ENCODE peak calls at places on chromosomes 12 and 14, in seven cellular contexts. D is lower leg skin, U is NCI-H146, X is germinal center, W is astrocyte of the cerebellum, I is NCI-H774, K is HT1080. C is an unnamed sample.
A peak's percentile ranks its signal among the peaks of the same experiment; 100 is the strongest.

GRCh38 chr12:70154960-70155589 is 88.2 kb upstream of the CNOT2 start:
- DNase-seq in D (no peak), U (no peak), X (no peak), W (no peak), I (peak; percentile 3), K (no peak), C (no peak)

GRCh38 chr12:81726634-81727033 is 32.5 kb downstream of the PPFIA2 start:
- DNase-seq in D (no peak), U (no peak), X (no peak), W (peak; percentile 1), I (no peak), K (no peak), C (no peak)

GRCh38 chr12:41980390-41980789 is 164.3 kb downstream of the GXYLT1 start:
- DNase-seq in D (no peak), U (no peak), X (no peak), W (no peak), I (no peak), K (no peak), C (no peak)

GRCh38 chr14:66038214-66038977 is 447.8 kb upstream of the CCDC196 start:
- DNase-seq in D (peak; percentile 49), U (no peak), X (no peak), W (no peak), I (no peak), K (peak; percentile 90), C (no peak)

GRCh38 chr14:81485372-81485771 is 48.3 kb downstream of the SEL1L start:
- DNase-seq in D (no peak), U (no peak), X (no peak), W (no peak), I (no peak), K (no peak), C (no peak)

GRCh38 chr12:97435153-97435552 is 27.5 kb upstream of the RMST start:
- DNase-seq in D (no peak), U (no peak), X (no peak), W (no peak), I (no peak), K (no peak), C (no peak)

GRCh38 chr12:132904718-132905328 is 17.4 kb upstream of the CHFR start:
- DNase-seq in D (peak; percentile 42), U (no peak), X (peak; percentile 92), W (no peak), I (no peak), K (no peak), C (no peak)

GRCh38 chr14:103427485-103428443 is 42.5 kb downstream of the MARK3 start:
- DNase-seq in D (no peak), U (no peak), X (no peak), W (peak; percentile 96), I (no peak), K (peak; percentile 94), C (no peak)

GRCh38 chr12:26633591-26634210 is 199.3 kb downstream of the ITPR2 start:
- DNase-seq in D (no peak), U (peak; percentile 79), X (no peak), W (peak; percentile 69), I (no peak), K (no peak), C (no peak)

GRCh38 chr12:60106207-60106606 is 510.4 kb downstream of the SLC16A7 start:
- DNase-seq in D (no peak), U (no peak), X (no peak), W (peak; percentile 4), I (no peak), K (no peak), C (no peak)

GRCh38 chr14:76922092-76922491 is 95.9 kb downstream of the LRRC74A start:
- DNase-seq in D (no peak), U (no peak), X (no peak), W (no peak), I (no peak), K (no peak), C (no peak)

GRCh38 chr12:8501720-8502119 is 11.6 kb upstream of the CLEC4D start:
- DNase-seq in D (no peak), U (no peak), X (no peak), W (no peak), I (no peak), K (no peak), C (no peak)

GRCh38 chr14:104968153-104968527 is 10.0 kb downstream of the AHNAK2 start:
- DNase-seq in D (peak; percentile 80), U (no peak), X (no peak), W (peak; percentile 39), I (no peak), K (peak; percentile 27), C (no peak)

C was measured in DMS153.